ENCODE peak calls at places on chromosome 2, in four cellular contexts. B, D, M and I are unnamed samples.

GRCh38 chr2:239298126-239298804 is 102.6 kb downstream of the HDAC4 start:
- DNase-seq in B (no peak), D (peak), M (no peak), I (no peak)

GRCh38 chr2:85413592-85414421 is 3.6 kb upstream of the CAPG start:
- DNase-seq in B (no peak), D (no peak), M (no peak), I (peak)

GRCh38 chr2:197356136-197356535 is 45.6 kb upstream of the ANKRD44 start:
- DNase-seq in B (no peak), D (no peak), M (no peak), I (no peak)

GRCh38 chr2:68411397-68412126 is 46.5 kb downstream of the PLEK start:
- DNase-seq in B (no peak), D (peak), M (no peak), I (no peak)

GRCh38 chr2:176637497-176638166 is 368.4 kb downstream of the MTX2 start:
- DNase-seq in B (no peak), D (no peak), M (peak), I (no peak)

GRCh38 chr2:65364054-65364651 is 68.2 kb downstream of the SPRED2 start:
- DNase-seq in B (no peak), D (no peak), M (no peak), I (no peak)

GRCh38 chr2:147182260-147182659 is 662.6 kb upstream of the ACVR2A start:
- DNase-seq in B (peak), D (no peak), M (no peak), I (no peak)

GRCh38 chr2:167790781-167791450 is 456.5 kb downstream of the STK39 start:
- DNase-seq in B (no peak), D (no peak), M (no peak), I (no peak)

GRCh38 chr2:113767811-113768210 is 11.4 kb upstream of the SLC35F5 start:
- DNase-seq in B (no peak), D (no peak), M (no peak), I (no peak)

GRCh38 chr2:86189782-86190416 is 5.4 kb downstream of the IMMT start:
- DNase-seq in B (no peak), D (no peak), M (no peak), I (no peak)